ENCODE peak calls at places on chromosomes 2 and 18, in four cellular contexts. One of them, this sample, is unnamed.

GRCh38 chr18:13112982-13113381 is 105.6 kb upstream of the LDLRAD4 start:
- DNase-seq in mesothelial cell of epicardium: no peak
- DNase-seq in activated CD4-positive, alpha-beta T cell treated with anti-CD3 and anti-CD28 coated beads, Interleukin-2, amount 50 U/mL, for 24 hours: no peak
- DNase-seq in mucosa of descending colon: peak
- DNase-seq in this sample: peak

GRCh38 chr2:133171396-133172004 is 396.8 kb downstream of the NCKAP5 start:
- DNase-seq in activated CD4-positive, alpha-beta T cell treated with anti-CD3 and anti-CD28 coated beads, Interleukin-2, amount 50 U/mL, for 24 hours: no peak
- DNase-seq in mucosa of descending colon: peak
- DNase-seq in mesothelial cell of epicardium: no peak
- DNase-seq in this sample: peak

GRCh38 chr2:46309052-46309953 is 12.1 kb downstream of the EPAS1 start:
- DNase-seq in activated CD4-positive, alpha-beta T cell treated with anti-CD3 and anti-CD28 coated beads, Interleukin-2, amount 50 U/mL, for 24 hours: no peak
- DNase-seq in mucosa of descending colon: no peak
- DNase-seq in mesothelial cell of epicardium: no peak
- DNase-seq in this sample: no peak

GRCh38 chr2:63827749-63828148 is 13.9 kb upstream of the UGP2 start:
- DNase-seq in mucosa of descending colon: no peak
- DNase-seq in mesothelial cell of epicardium: no peak
- DNase-seq in activated CD4-positive, alpha-beta T cell treated with anti-CD3 and anti-CD28 coated beads, Interleukin-2, amount 50 U/mL, for 24 hours: no peak
- DNase-seq in this sample: no peak

GRCh38 chr18:51077217-51077616 is 47.2 kb downstream of the SMAD4 start:
- DNase-seq in mucosa of descending colon: no peak
- DNase-seq in activated CD4-positive, alpha-beta T cell treated with anti-CD3 and anti-CD28 coated beads, Interleukin-2, amount 50 U/mL, for 24 hours: no peak
- DNase-seq in mesothelial cell of epicardium: no peak
- DNase-seq in this sample: no peak

GRCh38 chr18:9474103-9474982 is 970 bp upstream of the RALBP1 start:
- DNase-seq in mesothelial cell of epicardium: no peak
- DNase-seq in mucosa of descending colon: peak
- DNase-seq in activated CD4-positive, alpha-beta T cell treated with anti-CD3 and anti-CD28 coated beads, Interleukin-2, amount 50 U/mL, for 24 hours: no peak
- DNase-seq in this sample: no peak

GRCh38 chr2:217988014-217988839 is 14.6 kb downstream of the TNS1 start:
- DNase-seq in mesothelial cell of epicardium: peak
- DNase-seq in mucosa of descending colon: peak
- DNase-seq in activated CD4-positive, alpha-beta T cell treated with anti-CD3 and anti-CD28 coated beads, Interleukin-2, amount 50 U/mL, for 24 hours: peak
- DNase-seq in this sample: no peak

GRCh38 chr2:191376981-191377629 is 131.9 kb downstream of the MYO1B start:
- DNase-seq in activated CD4-positive, alpha-beta T cell treated with anti-CD3 and anti-CD28 coated beads, Interleukin-2, amount 50 U/mL, for 24 hours: no peak
- DNase-seq in mucosa of descending colon: peak
- DNase-seq in mesothelial cell of epicardium: peak
- DNase-seq in this sample: peak

GRCh38 chr2:14543284-14543683 is 89.2 kb upstream of the LRATD1 start:
- DNase-seq in activated CD4-positive, alpha-beta T cell treated with anti-CD3 and anti-CD28 coated beads, Interleukin-2, amount 50 U/mL, for 24 hours: no peak
- DNase-seq in mucosa of descending colon: no peak
- DNase-seq in mesothelial cell of epicardium: no peak
- DNase-seq in this sample: peak

GRCh38 chr2:118013221-118013723 is 598 bp downstream of the CCDC93 start:
- DNase-seq in activated CD4-positive, alpha-beta T cell treated with anti-CD3 and anti-CD28 coated beads, Interleukin-2, amount 50 U/mL, for 24 hours: no peak
- DNase-seq in mucosa of descending colon: peak
- DNase-seq in mesothelial cell of epicardium: peak
- DNase-seq in this sample: no peak

GRCh38 chr2:98465456-98466201 is 21.0 kb downstream of the INPP4A start:
- DNase-seq in mucosa of descending colon: peak
- DNase-seq in activated CD4-positive, alpha-beta T cell treated with anti-CD3 and anti-CD28 coated beads, Interleukin-2, amount 50 U/mL, for 24 hours: no peak
- DNase-seq in mesothelial cell of epicardium: peak
- DNase-seq in this sample: no peak

GRCh38 chr2:221895366-221896121 is 323.4 kb upstream of the EPHA4 start:
- DNase-seq in mesothelial cell of epicardium: no peak
- DNase-seq in activated CD4-positive, alpha-beta T cell treated with anti-CD3 and anti-CD28 coated beads, Interleukin-2, amount 50 U/mL, for 24 hours: no peak
- DNase-seq in mucosa of descending colon: no peak
- DNase-seq in this sample: no peak

GRCh38 chr2:189522435-189523151 is 58.0 kb downstream of the SLC40A1 start:
- DNase-seq in mucosa of descending colon: peak
- DNase-seq in activated CD4-positive, alpha-beta T cell treated with anti-CD3 and anti-CD28 coated beads, Interleukin-2, amount 50 U/mL, for 24 hours: no peak
- DNase-seq in mesothelial cell of epicardium: no peak
- DNase-seq in this sample: no peak

GRCh38 chr2:33160217-33160616 is 213.5 kb downstream of the LTBP1 start:
- DNase-seq in mucosa of descending colon: no peak
- DNase-seq in mesothelial cell of epicardium: no peak
- DNase-seq in activated CD4-positive, alpha-beta T cell treated with anti-CD3 and anti-CD28 coated beads, Interleukin-2, amount 50 U/mL, for 24 hours: no peak
- DNase-seq in this sample: no peak

GRCh38 chr18:79765491-79766245 is 32.1 kb upstream of the KCNG2 start:
- DNase-seq in activated CD4-positive, alpha-beta T cell treated with anti-CD3 and anti-CD28 coated beads, Interleukin-2, amount 50 U/mL, for 24 hours: no peak
- DNase-seq in mucosa of descending colon: no peak
- DNase-seq in mesothelial cell of epicardium: no peak
- DNase-seq in this sample: no peak

GRCh38 chr2:28687640-28688039 is 64.0 kb upstream of the PPP1CB start:
- DNase-seq in mucosa of descending colon: no peak
- DNase-seq in mesothelial cell of epicardium: no peak
- DNase-seq in activated CD4-positive, alpha-beta T cell treated with anti-CD3 and anti-CD28 coated beads, Interleukin-2, amount 50 U/mL, for 24 hours: no peak
- DNase-seq in this sample: no peak

GRCh38 chr18:14970027-14970426 is 222.1 kb downstream of the ANKRD30B start:
- DNase-seq in mesothelial cell of epicardium: no peak
- DNase-seq in mucosa of descending colon: no peak
- DNase-seq in activated CD4-positive, alpha-beta T cell treated with anti-CD3 and anti-CD28 coated beads, Interleukin-2, amount 50 U/mL, for 24 hours: no peak
- DNase-seq in this sample: no peak

GRCh38 chr2:238466242-238466598 is 39.5 kb downstream of the ASB1 start:
- DNase-seq in mucosa of descending colon: no peak
- DNase-seq in activated CD4-positive, alpha-beta T cell treated with anti-CD3 and anti-CD28 coated beads, Interleukin-2, amount 50 U/mL, for 24 hours: no peak
- DNase-seq in mesothelial cell of epicardium: no peak
- DNase-seq in this sample: no peak

GRCh38 chr2:176189666-176190641 is 1.5 kb downstream of the HOXD1 start:
- DNase-seq in activated CD4-positive, alpha-beta T cell treated with anti-CD3 and anti-CD28 coated beads, Interleukin-2, amount 50 U/mL, for 24 hours: no peak
- DNase-seq in mesothelial cell of epicardium: no peak
- DNase-seq in mucosa of descending colon: no peak
- DNase-seq in this sample: no peak

GRCh38 chr2:236257575-236257974 is 6.6 kb downstream of the ASB18 start:
- DNase-seq in mesothelial cell of epicardium: no peak
- DNase-seq in mucosa of descending colon: no peak
- DNase-seq in activated CD4-positive, alpha-beta T cell treated with anti-CD3 and anti-CD28 coated beads, Interleukin-2, amount 50 U/mL, for 24 hours: no peak
- DNase-seq in this sample: no peak

GRCh38 chr2:201132518-201132917 is 16.6 kb downstream of the CFLAR start:
- DNase-seq in activated CD4-positive, alpha-beta T cell treated with anti-CD3 and anti-CD28 coated beads, Interleukin-2, amount 50 U/mL, for 24 hours: no peak
- DNase-seq in mesothelial cell of epicardium: no peak
- DNase-seq in mucosa of descending colon: no peak
- DNase-seq in this sample: no peak

GRCh38 chr2:168699834-168700417 is 102.5 kb upstream of the NOSTRIN start:
- DNase-seq in mucosa of descending colon: peak
- DNase-seq in activated CD4-positive, alpha-beta T cell treated with anti-CD3 and anti-CD28 coated beads, Interleukin-2, amount 50 U/mL, for 24 hours: no peak
- DNase-seq in mesothelial cell of epicardium: peak
- DNase-seq in this sample: peak

GRCh38 chr2:201358684-201359083 is 1.5 kb upstream of the FLACC1 start:
- DNase-seq in activated CD4-positive, alpha-beta T cell treated with anti-CD3 and anti-CD28 coated beads, Interleukin-2, amount 50 U/mL, for 24 hours: no peak
- DNase-seq in mesothelial cell of epicardium: no peak
- DNase-seq in mucosa of descending colon: no peak
- DNase-seq in this sample: no peak

GRCh38 chr18:58911766-58912165 is 47.1 kb downstream of the ZNF532 start:
- DNase-seq in mesothelial cell of epicardium: no peak
- DNase-seq in activated CD4-positive, alpha-beta T cell treated with anti-CD3 and anti-CD28 coated beads, Interleukin-2, amount 50 U/mL, for 24 hours: no peak
- DNase-seq in mucosa of descending colon: no peak
- DNase-seq in this sample: no peak

GRCh38 chr2:3758906-3759305 is 55.5 kb downstream of the DCDC2C start:
- DNase-seq in activated CD4-positive, alpha-beta T cell treated with anti-CD3 and anti-CD28 coated beads, Interleukin-2, amount 50 U/mL, for 24 hours: no peak
- DNase-seq in mesothelial cell of epicardium: no peak
- DNase-seq in mucosa of descending colon: no peak
- DNase-seq in this sample: no peak

GRCh38 chr2:99354060-99354459 is 16.9 kb downstream of the EIF5B start:
- DNase-seq in mesothelial cell of epicardium: no peak
- DNase-seq in mucosa of descending colon: no peak
- DNase-seq in activated CD4-positive, alpha-beta T cell treated with anti-CD3 and anti-CD28 coated beads, Interleukin-2, amount 50 U/mL, for 24 hours: no peak
- DNase-seq in this sample: no peak

GRCh38 chr18:77749189-77749588 is 499.5 kb downstream of the GALR1 start:
- DNase-seq in mucosa of descending colon: no peak
- DNase-seq in mesothelial cell of epicardium: peak
- DNase-seq in activated CD4-positive, alpha-beta T cell treated with anti-CD3 and anti-CD28 coated beads, Interleukin-2, amount 50 U/mL, for 24 hours: no peak
- DNase-seq in this sample: no peak

GRCh38 chr2:136439277-136439676 is 321.3 kb upstream of the CXCR4 start:
- DNase-seq in mesothelial cell of epicardium: no peak
- DNase-seq in activated CD4-positive, alpha-beta T cell treated with anti-CD3 and anti-CD28 coated beads, Interleukin-2, amount 50 U/mL, for 24 hours: no peak
- DNase-seq in mucosa of descending colon: no peak
- DNase-seq in this sample: no peak

GRCh38 chr2:200567932-200568331 is 17.9 kb upstream of the AOX1 start:
- DNase-seq in mesothelial cell of epicardium: no peak
- DNase-seq in activated CD4-positive, alpha-beta T cell treated with anti-CD3 and anti-CD28 coated beads, Interleukin-2, amount 50 U/mL, for 24 hours: no peak
- DNase-seq in mucosa of descending colon: no peak
- DNase-seq in this sample: no peak

GRCh38 chr2:119148082-119148715 is 10.4 kb downstream of the C1QL2 start:
- DNase-seq in mucosa of descending colon: no peak
- DNase-seq in mesothelial cell of epicardium: no peak
- DNase-seq in activated CD4-positive, alpha-beta T cell treated with anti-CD3 and anti-CD28 coated beads, Interleukin-2, amount 50 U/mL, for 24 hours: no peak
- DNase-seq in this sample: no peak

GRCh38 chr2:163207706-163208370 is 369.3 kb upstream of the KCNH7 start:
- DNase-seq in activated CD4-positive, alpha-beta T cell treated with anti-CD3 and anti-CD28 coated beads, Interleukin-2, amount 50 U/mL, for 24 hours: no peak
- DNase-seq in mesothelial cell of epicardium: no peak
- DNase-seq in mucosa of descending colon: no peak
- DNase-seq in this sample: no peak